ENCODE peak calls at places on chromosomes 4 and X, in six cellular contexts. One of them, this sample, is unnamed.

GRCh38 chr4:108783666-108784463 is 21.0 kb upstream of the ETNPPL start:
- DNase-seq in GM23248: peak
- DNase-seq in prostate gland: no peak
- DNase-seq in SK-N-SH: no peak
- DNase-seq in suprapubic skin: no peak
- DNase-seq in osteoblast: no peak
- DNase-seq in this sample: no peak

GRCh38 chr4:122052714-122053113 is 99.4 kb upstream of the BLTP1 start:
- DNase-seq in GM23248: no peak
- DNase-seq in prostate gland: no peak
- DNase-seq in SK-N-SH: no peak
- DNase-seq in suprapubic skin: no peak
- DNase-seq in osteoblast: no peak
- DNase-seq in this sample: no peak

GRCh38 chrX:22959204-22959920 is 40.4 kb upstream of the DDX53 start:
- DNase-seq in GM23248: no peak
- DNase-seq in prostate gland: no peak
- DNase-seq in SK-N-SH: no peak
- DNase-seq in suprapubic skin: no peak
- DNase-seq in osteoblast: no peak
- DNase-seq in this sample: no peak

GRCh38 chr4:156595041-156595440 is 376.6 kb downstream of the PDGFC start:
- DNase-seq in GM23248: no peak
- DNase-seq in prostate gland: no peak
- DNase-seq in SK-N-SH: no peak
- DNase-seq in suprapubic skin: no peak
- DNase-seq in osteoblast: no peak
- DNase-seq in this sample: no peak

GRCh38 chr4:186727149-186727976 is 3.7 kb upstream of the FAT1 start:
- DNase-seq in GM23248: peak
- DNase-seq in prostate gland: no peak
- DNase-seq in SK-N-SH: no peak
- DNase-seq in suprapubic skin: no peak
- DNase-seq in osteoblast: no peak
- DNase-seq in this sample: no peak

GRCh38 chrX:44451056-44451455 is 91.6 kb downstream of the FUNDC1 start:
- DNase-seq in GM23248: no peak
- DNase-seq in prostate gland: no peak
- DNase-seq in SK-N-SH: no peak
- DNase-seq in suprapubic skin: no peak
- DNase-seq in osteoblast: no peak
- DNase-seq in this sample: no peak

GRCh38 chr4:4289575-4289929 is 402 bp downstream of the LYAR start:
- DNase-seq in GM23248: peak
- DNase-seq in prostate gland: no peak
- DNase-seq in SK-N-SH: no peak
- DNase-seq in suprapubic skin: no peak
- DNase-seq in osteoblast: peak
- DNase-seq in this sample: no peak

GRCh38 chrX:13489451-13489850 is 80.0 kb upstream of the EGFL6 start:
- DNase-seq in GM23248: peak
- DNase-seq in prostate gland: no peak
- DNase-seq in SK-N-SH: no peak
- DNase-seq in suprapubic skin: peak
- DNase-seq in osteoblast: no peak
- DNase-seq in this sample: no peak

GRCh38 chr4:113761682-113762060 is at the start of gene CAMK2D:
- DNase-seq in GM23248: peak
- DNase-seq in prostate gland: peak
- DNase-seq in SK-N-SH: peak
- DNase-seq in suprapubic skin: peak
- DNase-seq in osteoblast: peak
- DNase-seq in this sample: peak

DNA sequence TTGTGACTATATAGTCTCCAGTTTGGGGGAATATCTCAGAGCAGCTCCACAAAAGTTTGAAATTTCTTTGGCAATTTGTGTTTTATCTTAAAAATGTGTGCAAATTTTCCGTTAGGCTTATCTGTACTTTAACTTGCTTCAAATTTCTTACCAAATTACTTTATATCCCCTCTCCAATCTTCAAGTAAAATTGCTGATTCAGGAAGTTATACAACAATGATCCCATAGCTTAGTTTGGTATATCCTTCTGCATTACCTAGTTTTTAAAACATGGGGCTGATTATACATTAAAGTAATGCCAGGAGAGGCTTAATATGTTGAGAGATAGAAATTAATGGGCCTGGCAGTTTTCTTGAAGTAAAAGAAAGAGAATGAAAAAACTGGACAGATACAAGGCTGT is 66.6 kb downstream of the TAF1 start:
- DNase-seq in GM23248: no peak
- DNase-seq in prostate gland: no peak
- DNase-seq in SK-N-SH: no peak
- DNase-seq in suprapubic skin: no peak
- DNase-seq in osteoblast: no peak
- DNase-seq in this sample: no peak
- H3K4me3 ChIP-seq in GM23248: no peak
- H3K4me3 ChIP-seq in prostate gland: no peak
- H3K4me3 ChIP-seq in SK-N-SH: no peak
- H3K4me3 ChIP-seq in suprapubic skin: no peak
- H3K4me3 ChIP-seq in osteoblast: no peak
- H3K4me3 ChIP-seq in this sample: no peak

DNA sequence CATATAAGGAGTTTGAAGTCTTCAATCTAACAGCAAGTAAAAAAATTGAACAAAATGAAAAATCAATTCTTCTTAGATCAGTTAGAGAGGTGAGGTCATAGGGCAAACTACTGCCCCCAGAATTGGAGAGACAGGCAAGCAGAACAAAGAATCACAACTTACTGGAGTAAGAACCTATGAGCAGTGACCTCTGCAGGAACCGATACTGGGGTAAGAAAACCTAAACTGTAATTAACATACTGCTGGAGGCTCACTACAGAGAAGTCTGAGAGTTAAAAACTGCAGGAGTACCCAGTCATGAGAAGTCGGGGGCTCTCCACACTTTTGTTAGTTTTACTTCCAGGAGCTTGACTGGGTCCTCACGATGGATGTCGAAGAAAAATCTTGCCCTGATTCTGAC is 16.0 kb downstream of the CLDN22 start:
- DNase-seq in GM23248: no peak
- DNase-seq in prostate gland: no peak
- DNase-seq in SK-N-SH: no peak
- DNase-seq in suprapubic skin: no peak
- DNase-seq in osteoblast: no peak
- DNase-seq in this sample: no peak
- H3K4me3 ChIP-seq in GM23248: no peak
- H3K4me3 ChIP-seq in prostate gland: no peak
- H3K4me3 ChIP-seq in SK-N-SH: no peak
- H3K4me3 ChIP-seq in suprapubic skin: no peak
- H3K4me3 ChIP-seq in osteoblast: no peak
- H3K4me3 ChIP-seq in this sample: no peak

GRCh38 chrX:151694661-151695582 is at the start of gene PRRG3:
- DNase-seq in GM23248: no peak
- DNase-seq in prostate gland: no peak
- DNase-seq in SK-N-SH: no peak
- DNase-seq in suprapubic skin: no peak
- DNase-seq in osteoblast: no peak
- DNase-seq in this sample: no peak
- H3K4me3 ChIP-seq in GM23248: no peak
- H3K4me3 ChIP-seq in prostate gland: no peak
- H3K4me3 ChIP-seq in SK-N-SH: no peak
- H3K4me3 ChIP-seq in suprapubic skin: peak
- H3K4me3 ChIP-seq in osteoblast: no peak
- H3K4me3 ChIP-seq in this sample: no peak

DNA sequence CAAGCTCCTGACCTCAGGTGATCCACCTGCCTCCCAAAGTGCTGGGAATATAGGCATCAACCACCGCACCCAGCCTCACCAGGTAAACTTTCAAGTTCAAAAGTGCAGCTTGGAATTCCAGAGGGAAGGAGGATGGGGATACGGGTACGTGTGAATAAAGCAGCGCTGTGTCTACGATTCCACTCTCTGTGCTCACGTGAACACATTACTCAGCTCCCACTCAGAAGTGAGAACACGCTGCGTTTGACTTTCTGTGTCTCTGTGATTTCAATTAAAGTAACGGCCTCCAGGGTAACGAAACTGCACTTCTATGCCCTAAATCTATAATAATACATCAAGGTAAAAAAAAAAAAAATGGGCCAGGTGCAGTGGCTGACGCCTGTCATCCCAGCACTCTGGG is 8.4 kb upstream of the ASMT start:
- DNase-seq in GM23248: no peak
- DNase-seq in prostate gland: no peak
- DNase-seq in SK-N-SH: no peak
- DNase-seq in suprapubic skin: peak
- DNase-seq in osteoblast: no peak
- DNase-seq in this sample: no peak
- H3K4me3 ChIP-seq in GM23248: no peak
- H3K4me3 ChIP-seq in prostate gland: no peak
- H3K4me3 ChIP-seq in SK-N-SH: no peak
- H3K4me3 ChIP-seq in suprapubic skin: no peak
- H3K4me3 ChIP-seq in osteoblast: no peak
- H3K4me3 ChIP-seq in this sample: no peak

GRCh38 chrX:150051096-150051495 is 112.8 kb upstream of the EOLA2 start:
- DNase-seq in GM23248: no peak
- DNase-seq in prostate gland: no peak
- DNase-seq in SK-N-SH: no peak
- DNase-seq in suprapubic skin: no peak
- DNase-seq in osteoblast: no peak
- DNase-seq in this sample: no peak
- H3K4me3 ChIP-seq in GM23248: no peak
- H3K4me3 ChIP-seq in prostate gland: no peak
- H3K4me3 ChIP-seq in SK-N-SH: no peak
- H3K4me3 ChIP-seq in suprapubic skin: no peak
- H3K4me3 ChIP-seq in osteoblast: no peak
- H3K4me3 ChIP-seq in this sample: no peak

DNA sequence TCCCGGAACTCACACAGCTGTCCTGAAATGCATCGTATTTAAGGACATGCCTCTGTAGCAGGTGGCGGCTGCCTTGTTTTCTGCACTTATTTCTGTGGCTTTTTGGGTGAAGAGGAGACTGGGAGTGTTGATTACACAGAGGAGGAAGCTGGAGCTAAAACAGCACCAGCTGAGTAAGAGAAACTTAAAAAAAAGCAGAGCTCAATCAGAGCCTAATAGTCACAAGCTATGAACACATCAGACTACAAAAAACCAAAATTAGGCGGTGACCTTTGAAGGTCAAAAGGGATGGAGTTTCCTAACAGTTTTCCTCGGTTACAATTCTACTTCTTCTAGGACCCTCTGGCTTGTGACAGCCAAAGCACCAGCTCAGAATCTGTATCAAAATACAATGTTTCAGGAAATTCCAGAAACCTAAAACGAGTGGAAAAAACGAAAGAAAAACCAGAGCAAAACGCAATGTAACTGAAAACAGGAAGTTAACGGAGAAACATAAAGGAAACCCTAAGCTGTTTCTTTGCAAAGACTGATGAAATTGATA is 13.5 kb downstream of the PRKX start:
- DNase-seq in GM23248: peak
- DNase-seq in prostate gland: no peak
- DNase-seq in SK-N-SH: no peak
- DNase-seq in suprapubic skin: no peak
- DNase-seq in osteoblast: no peak
- DNase-seq in this sample: no peak
- H3K4me3 ChIP-seq in GM23248: peak
- H3K4me3 ChIP-seq in prostate gland: no peak
- H3K4me3 ChIP-seq in SK-N-SH: no peak
- H3K4me3 ChIP-seq in suprapubic skin: peak
- H3K4me3 ChIP-seq in osteoblast: peak
- H3K4me3 ChIP-seq in this sample: no peak

This sample was measured in LNCaP clone FGC.